ENCODE peak calls at places on chromosomes 12 and 14, in eight cellular contexts. Q is upper lobe of left lung, N is BJ, W is GM13976, B is ovary, F is AG10803, E is HFFc6, K is transverse colon. X is an unnamed sample.
A peak's percentile ranks its signal among the peaks of the same experiment; 100 is the strongest.

GRCh38 chr12:10406725-10407124 is 2.8 kb downstream of the KLRC4 start:
- DNase-seq in E (no peak), F (no peak), Q (peak; percentile 23), B (no peak), K (no peak), N (no peak), W (no peak), X (no peak)

GRCh38 chr14:31864937-31865855 is 211.9 kb upstream of the ARHGAP5 start:
- DNase-seq in K (peak; percentile 14), B (no peak), F (no peak), N (no peak), W (no peak), Q (no peak), E (no peak), X (no peak)

GRCh38 chr12:5884285-5884684 is 60.8 kb downstream of the ANO2 start:
- DNase-seq in W (no peak), F (no peak), N (no peak), Q (no peak), B (no peak), E (no peak), K (no peak), X (no peak)

GRCh38 chr14:68182492-68182891 is 362.9 kb downstream of the RAD51B start:
- DNase-seq in N (no peak), F (no peak), E (no peak), Q (no peak), K (no peak), B (no peak), W (peak; percentile 49), X (no peak)

GRCh38 chr12:66879392-66879791 is 200.5 kb upstream of the GRIP1 start:
- DNase-seq in E (no peak), F (no peak), Q (no peak), B (no peak), K (no peak), W (no peak), N (no peak), X (no peak)

GRCh38 chr12:10708862-10709261 is 14.3 kb downstream of the YBX3 start:
- DNase-seq in E (no peak), Q (no peak), W (no peak), B (no peak), K (no peak), N (no peak), F (no peak), X (no peak)

GRCh38 chr12:71045781-71046180 is 112.0 kb downstream of the TSPAN8 start:
- DNase-seq in B (no peak), F (peak; percentile 27), K (no peak), E (no peak), N (no peak), W (no peak), Q (no peak), X (no peak)

GRCh38 chr12:904010-904414 is 45.5 kb downstream of the RAD52 start:
- DNase-seq in K (no peak), W (no peak), E (no peak), Q (no peak), B (no peak), F (no peak), N (no peak), X (no peak)

GRCh38 chr14:55109846-55110245 is 19.2 kb upstream of the LGALS3 start:
- DNase-seq in W (no peak), K (no peak), F (no peak), B (no peak), Q (no peak), N (no peak), E (no peak), X (no peak)

GRCh38 chr12:16063728-16064127 is 152.6 kb downstream of the DERA start:
- DNase-seq in F (peak; percentile 9), W (no peak), Q (no peak), K (no peak), E (no peak), N (no peak), B (no peak), X (no peak)

GRCh38 chr12:47549258-47549657 is 156.6 kb downstream of the RPAP3 start:
- DNase-seq in W (no peak), E (no peak), Q (no peak), B (no peak), F (no peak), N (no peak), K (no peak), X (no peak)

GRCh38 chr12:110329710-110330109 is 48.7 kb downstream of the ATP2A2 start:
- DNase-seq in Q (no peak), N (no peak), K (no peak), W (no peak), E (no peak), F (no peak), B (no peak), X (no peak)

GRCh38 chr14:80414080-80414479 is 202.8 kb upstream of the DIO2 start:
- DNase-seq in E (no peak), W (no peak), F (no peak), Q (no peak), N (no peak), K (no peak), B (no peak), X (no peak)

DNA sequence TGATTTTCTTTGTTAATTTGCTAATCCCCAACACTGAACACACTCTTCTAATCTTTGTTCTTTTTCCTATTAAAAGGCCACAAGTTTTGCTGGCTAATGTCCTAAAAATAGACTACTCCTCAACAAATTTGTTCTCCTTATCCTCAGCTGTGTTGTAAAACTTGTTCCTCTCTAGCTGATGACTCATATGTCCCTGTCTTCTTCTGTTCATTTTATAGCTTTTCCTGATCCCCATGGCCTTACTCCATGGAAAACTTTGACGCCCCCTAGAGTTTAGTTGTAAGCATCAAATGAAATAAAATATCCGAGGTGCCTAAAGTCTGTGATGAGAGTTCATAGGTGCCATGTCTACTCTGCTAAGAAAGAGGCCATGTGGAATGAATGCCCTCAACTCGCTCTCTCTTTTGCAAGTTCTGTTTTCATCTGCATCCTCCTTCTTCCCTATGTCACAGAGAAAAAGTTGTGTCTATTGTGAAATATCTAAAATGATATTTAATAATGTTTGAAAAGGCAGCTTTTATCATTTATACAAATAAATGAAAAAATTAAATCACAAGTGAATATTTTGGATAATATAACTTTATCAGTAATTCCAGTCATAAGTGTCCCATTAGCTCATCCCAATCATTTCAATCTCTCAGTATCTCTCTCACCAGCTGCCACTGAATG is 237.9 kb downstream of the IPO8 start:
- DNase-seq in W (no peak), K (no peak), B (no peak), Q (no peak), F (peak; percentile 65), E (peak; percentile 52), N (peak; percentile 0), X (no peak)
- TF ChIP-seq CTCF in W (no peak), K (no peak), B (no peak), Q (no peak), F (peak; percentile 57), E (peak; percentile 50), N (peak; percentile 18), X (no peak)

GRCh38 chr14:23572841-23573240 is 5.2 kb upstream of the AP1G2 start:
- DNase-seq in W (no peak), F (no peak), N (no peak), E (no peak), B (no peak), K (no peak), Q (peak; percentile 52), X (no peak)
- TF ChIP-seq CTCF in W (no peak), F (no peak), N (no peak), E (no peak), B (no peak), K (no peak), Q (no peak), X (no peak)

GRCh38 chr12:100708591-100708990 is 86.0 kb upstream of the ANO4 start:
- DNase-seq in K (no peak), B (no peak), E (no peak), F (no peak), Q (no peak), N (no peak), W (no peak), X (no peak)

GRCh38 chr12:100703868-100704267 is 90.7 kb upstream of the ANO4 start:
- DNase-seq in N (no peak), B (no peak), Q (no peak), E (no peak), W (no peak), K (no peak), F (no peak), X (no peak)

GRCh38 chr12:100703337-100703736 is 91.2 kb upstream of the ANO4 start:
- DNase-seq in B (no peak), Q (no peak), W (no peak), N (no peak), K (no peak), E (no peak), F (no peak), X (no peak)

DNA sequence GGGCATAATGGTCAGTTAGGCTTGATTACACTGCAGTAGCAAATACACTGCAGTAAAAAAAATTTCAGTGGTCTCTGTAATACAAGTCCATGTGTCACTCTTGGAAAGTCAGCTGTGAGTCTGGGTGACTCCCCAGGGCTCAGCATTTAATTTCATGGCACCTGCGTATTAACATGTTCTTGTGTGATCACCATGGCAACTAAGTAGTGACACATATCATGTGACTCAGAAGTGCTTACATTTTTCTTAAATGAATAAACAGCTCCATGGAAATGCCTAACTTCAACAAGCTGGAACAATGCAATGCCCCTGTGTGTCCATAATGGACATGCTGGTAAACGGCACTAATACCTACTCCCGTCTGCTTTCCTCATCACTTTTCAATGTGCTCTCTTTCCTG is 88.5 kb upstream of the ANO4 start:
- DNase-seq in Q (no peak), W (no peak), K (no peak), B (no peak), F (peak; percentile 87), N (peak; percentile 71), E (peak; percentile 74), X (no peak)
- TF ChIP-seq CTCF in Q (no peak), W (no peak), K (no peak), B (no peak), F (no peak), N (no peak), E (no peak), X (no peak)

DNA sequence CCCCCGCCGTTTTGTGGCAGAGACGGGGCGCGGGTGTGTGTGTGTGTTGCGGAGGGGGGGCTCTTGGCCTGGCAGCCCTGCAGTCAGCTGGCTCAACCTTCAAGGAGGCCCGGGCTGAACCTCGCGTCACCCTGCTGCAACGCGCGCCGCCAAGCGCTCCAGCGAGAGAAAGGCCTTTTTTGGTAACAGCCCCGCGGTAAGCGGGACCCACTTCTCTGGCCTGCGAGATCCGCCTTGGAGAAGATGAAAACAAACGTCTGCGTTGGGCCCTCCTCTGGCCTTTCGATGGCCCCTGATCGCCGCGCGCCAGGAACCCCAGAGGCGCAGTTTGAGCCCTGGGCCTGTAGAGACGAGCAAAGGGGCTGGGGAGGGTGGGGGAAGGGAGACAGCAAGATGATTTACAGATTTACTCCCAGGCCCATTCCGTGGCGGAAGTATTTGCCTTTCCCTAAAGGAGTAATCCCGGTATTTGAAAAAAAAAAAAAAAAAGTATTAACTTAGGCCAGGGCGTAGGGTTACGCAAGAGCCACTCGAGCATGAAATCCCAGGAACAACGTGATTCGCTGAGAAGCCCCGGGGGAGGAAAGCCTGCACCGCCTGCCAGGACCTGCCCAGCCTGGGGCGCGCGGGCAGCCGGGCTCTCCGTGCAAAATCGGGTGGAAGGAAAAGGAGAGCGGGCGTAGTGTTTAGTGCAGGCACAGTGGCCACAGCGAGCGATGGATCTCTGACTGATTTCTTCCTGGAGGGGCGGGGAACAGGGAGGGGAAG is 4.5 kb upstream of the IRF2BPL start:
- DNase-seq in Q (peak; percentile 93), B (peak; percentile 93), N (peak; percentile 93), F (peak; percentile 100), E (peak; percentile 98), K (peak; percentile 89), W (peak; percentile 83), X (peak; percentile 51)
- TF ChIP-seq CTCF in Q (peak; percentile 46), B (no peak), N (peak; percentile 32), F (peak; percentile 26), E (peak; percentile 4), K (peak; percentile 41), W (no peak), X (peak; percentile 23)